ENCODE peak calls at places on chromosomes 2 and 18, in six cellular contexts. Z is HCT116, X is sigmoid colon, Y is GM23338, Q is H1, L is HL-60. O is an unnamed sample.

GRCh38 chr2:30267161-30267568 is 35.8 kb downstream of the LBH start:
- DNase-seq in Z (no peak), X (no peak), Y (peak; percentile 21), Q (no peak), L (no peak), O (no peak)

GRCh38 chr2:20434588-20435294 is 12.1 kb upstream of the RHOB start:
- DNase-seq in Z (no peak), X (peak; percentile 24), Y (no peak), Q (no peak), L (no peak), O (no peak)

GRCh38 chr2:66584011-66584410 is 149.1 kb downstream of the MEIS1 start:
- DNase-seq in Z (no peak), X (no peak), Y (no peak), Q (no peak), L (no peak), O (no peak)

GRCh38 chr2:98191880-98192279 is 104.9 kb downstream of the VWA3B start:
- DNase-seq in Z (no peak), X (no peak), Y (no peak), Q (no peak), L (no peak), O (no peak)

GRCh38 chr2:42045956-42046748 is 1.7 kb upstream of the PKDCC start:
- DNase-seq in Z (no peak), X (no peak), Y (no peak), Q (no peak), L (no peak), O (no peak)

GRCh38 chr2:11764359-11764758 is 17.9 kb downstream of the LPIN1 start:
- DNase-seq in Z (no peak), X (peak; percentile 68), Y (no peak), Q (no peak), L (no peak), O (no peak)

GRCh38 chr2:127623388-127624320 is 22.3 kb upstream of the GPR17 start:
- DNase-seq in Z (no peak), X (peak; percentile 64), Y (no peak), Q (no peak), L (no peak), O (peak; percentile 26)

GRCh38 chr2:239693330-239693729 is 292.5 kb upstream of the HDAC4 start:
- DNase-seq in Z (no peak), X (no peak), Y (no peak), Q (no peak), L (no peak), O (no peak)

GRCh38 chr2:133579295-133579694 is 11.0 kb upstream of the NCKAP5 start:
- DNase-seq in Z (no peak), X (no peak), Y (no peak), Q (no peak), L (no peak), O (no peak)

GRCh38 chr2:206989306-206989705 is 50.0 kb downstream of the CPO start:
- DNase-seq in Z (peak; percentile 43), X (no peak), Y (peak; percentile 72), Q (peak; percentile 29), L (peak; percentile 18), O (peak; percentile 14)

GRCh38 chr2:177640423-177640822 is 247.8 kb downstream of the AGPS start:
- DNase-seq in Z (no peak), X (no peak), Y (no peak), Q (no peak), L (no peak), O (no peak)

GRCh38 chr18:22921762-22922161 is 11.4 kb upstream of the RBBP8 start:
- DNase-seq in Z (no peak), X (no peak), Y (no peak), Q (no peak), L (no peak), O (no peak)

GRCh38 chr18:75075016-75075305 is 134.0 kb downstream of the PTGR3 start:
- DNase-seq in Z (no peak), X (no peak), Y (no peak), Q (no peak), L (no peak), O (no peak)

DNA sequence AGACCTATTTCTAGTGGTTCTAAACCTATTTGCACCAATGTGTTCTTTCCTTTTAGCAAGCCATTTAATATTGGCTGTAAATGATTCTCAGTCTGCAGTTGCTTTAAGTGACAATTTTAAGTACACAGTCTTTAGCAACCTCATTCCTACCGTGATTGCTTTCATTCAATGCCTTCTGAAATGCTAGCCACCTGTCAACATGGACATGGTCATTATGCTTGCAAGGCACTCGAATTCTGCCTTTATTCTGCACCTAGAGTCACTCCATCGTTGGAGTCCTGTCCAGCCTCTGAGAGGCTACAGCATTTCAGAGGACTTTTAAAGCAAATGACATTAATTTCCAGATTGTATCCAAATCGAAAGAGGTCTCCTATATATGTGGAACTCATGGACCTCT is 115.1 kb downstream of the IRS1 start:
- DNase-seq in Z (no peak), X (no peak), Y (no peak), Q (no peak), L (no peak), O (no peak)
- TF ChIP-seq POLR2AphosphoS5 in Z (no peak), X (no peak), Y (no peak), Q (no peak), L (no peak), O (no peak)

GRCh38 chr2:236558999-236559978 is 10.3 kb upstream of the ACKR3 start:
- DNase-seq in Z (no peak), X (no peak), Y (no peak), Q (no peak), L (no peak), O (no peak)
- TF ChIP-seq POLR2AphosphoS5 in Z (no peak), X (no peak), Y (no peak), Q (no peak), L (no peak), O (no peak)

GRCh38 chr2:229921892-229922448 is at the start of gene TRIP12:
- DNase-seq in Z (peak; percentile 89), X (peak; percentile 97), Y (peak; percentile 95), Q (peak; percentile 86), L (peak; percentile 95), O (peak; percentile 86)
- TF ChIP-seq POLR2AphosphoS5 in Z (no peak), X (no peak), Y (no peak), Q (no peak), L (peak; percentile 59), O (peak; percentile 10)

DNA sequence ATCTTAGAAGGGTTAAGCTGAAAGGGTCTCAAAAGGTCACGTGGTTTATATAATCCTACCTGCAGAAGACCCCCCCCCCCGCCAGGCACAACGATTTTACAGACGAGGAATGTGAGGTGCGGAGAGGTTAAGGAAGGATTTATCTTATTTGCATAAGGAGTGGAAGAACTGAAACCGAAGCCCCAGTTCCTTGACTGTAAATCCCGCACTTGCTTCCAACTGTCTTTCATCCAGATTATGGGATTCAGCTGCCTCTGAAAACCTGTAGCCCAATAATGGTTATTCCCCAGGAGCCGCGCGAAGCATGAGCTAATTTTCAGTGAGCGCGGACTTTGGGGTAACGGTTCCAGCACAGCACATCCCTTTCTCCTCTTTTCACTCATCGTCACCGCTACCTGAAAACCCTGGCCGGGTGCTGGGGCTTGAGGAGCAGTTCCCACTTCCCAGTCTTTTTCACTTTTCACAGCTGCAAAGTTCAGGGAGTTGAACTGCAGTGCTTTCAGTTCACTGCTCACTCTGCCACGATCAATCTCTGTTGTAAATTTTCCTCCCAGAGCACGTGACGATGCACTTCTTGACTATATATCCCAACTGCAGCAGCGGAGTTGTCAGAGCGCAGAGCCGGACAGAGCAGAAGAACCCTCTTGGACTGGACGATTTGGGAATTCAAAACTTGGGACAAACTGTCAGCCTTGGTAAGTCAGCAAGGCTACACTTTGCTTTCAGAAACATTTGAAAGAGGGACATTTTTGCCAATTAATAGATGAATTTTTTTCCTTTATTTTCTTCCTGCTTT is at the start of gene KCNE4:
- DNase-seq in Z (no peak), X (peak; percentile 81), Y (peak; percentile 27), Q (no peak), L (no peak), O (no peak)
- TF ChIP-seq POLR2AphosphoS5 in Z (no peak), X (peak; percentile 82), Y (no peak), Q (no peak), L (no peak), O (no peak)

GRCh38 chr2:5845798-5846197 is 153.6 kb downstream of the SOX11 start:
- DNase-seq in Z (no peak), X (no peak), Y (no peak), Q (no peak), L (no peak), O (no peak)
- TF ChIP-seq POLR2AphosphoS5 in Z (no peak), X (no peak), Y (no peak), Q (no peak), L (no peak), O (no peak)

GRCh38 chr2:82796132-82796531 is 1662.9 kb downstream of the SUCLG1 start:
- DNase-seq in Z (no peak), X (no peak), Y (no peak), Q (no peak), L (no peak), O (no peak)

GRCh38 chr2:82803307-82803706 is 1655.8 kb downstream of the SUCLG1 start:
- DNase-seq in Z (no peak), X (no peak), Y (peak; percentile 4), Q (no peak), L (no peak), O (no peak)

GRCh38 chr2:82795446-82795845 is 1663.6 kb downstream of the SUCLG1 start:
- DNase-seq in Z (peak; percentile 18), X (no peak), Y (no peak), Q (no peak), L (no peak), O (no peak)

GRCh38 chr2:82792316-82792715 is 1666.8 kb downstream of the SUCLG1 start:
- DNase-seq in Z (no peak), X (no peak), Y (no peak), Q (no peak), L (no peak), O (no peak)

DNA sequence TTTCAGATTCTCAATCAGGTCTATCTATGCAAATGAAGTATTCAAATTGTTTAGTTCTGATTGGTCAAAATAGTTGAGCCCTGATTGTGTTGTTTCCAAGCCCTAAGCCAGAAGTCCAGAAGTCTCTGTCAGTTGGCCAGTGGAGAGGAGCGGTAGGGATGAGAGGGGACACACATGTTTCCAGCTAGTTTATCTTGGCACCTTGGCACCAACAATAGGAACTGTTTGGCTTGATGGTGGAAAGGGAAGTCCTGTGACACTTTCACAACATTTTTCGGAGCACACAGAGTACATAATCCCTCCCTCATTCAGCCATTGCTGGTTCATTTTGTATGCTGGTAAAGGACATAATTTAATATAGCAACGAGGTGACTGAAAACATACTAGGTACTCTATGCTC is 1661.6 kb downstream of the SUCLG1 start:
- DNase-seq in Z (no peak), X (no peak), Y (no peak), Q (no peak), L (no peak), O (no peak)
- TF ChIP-seq POLR2AphosphoS5 in Z (no peak), X (no peak), Y (no peak), Q (no peak), L (no peak), O (no peak)

DNA sequence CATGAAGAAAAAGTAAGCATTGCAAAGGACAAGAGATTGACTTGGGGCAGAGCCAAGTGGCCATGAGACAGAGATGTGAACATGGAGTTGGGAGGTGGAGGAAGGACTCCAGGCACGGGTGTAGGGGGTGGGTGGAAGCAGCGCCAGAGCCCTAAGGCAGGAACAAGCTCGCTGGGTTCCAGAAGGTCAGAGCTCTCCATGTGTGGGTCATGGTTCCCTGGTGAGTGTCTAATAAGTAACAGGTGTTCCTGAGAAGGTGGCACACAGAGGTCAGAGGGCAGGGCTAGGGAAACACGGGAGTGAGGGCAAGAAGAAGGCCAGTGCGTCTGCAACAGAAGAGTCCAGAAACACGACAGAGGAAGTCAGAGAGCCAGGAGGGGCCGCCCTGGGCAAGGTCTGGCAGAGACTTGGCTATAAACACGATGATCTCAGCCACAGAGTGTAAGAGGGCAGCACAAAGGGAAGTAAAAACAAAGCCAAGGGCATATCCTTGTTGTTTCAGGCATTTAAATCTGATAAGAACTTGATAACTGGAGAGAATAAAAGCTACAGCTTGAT is 260.8 kb downstream of the TGIF1 start:
- DNase-seq in Z (no peak), X (no peak), Y (no peak), Q (no peak), L (peak; percentile 79), O (no peak)
- TF ChIP-seq POLR2AphosphoS5 in Z (no peak), X (no peak), Y (no peak), Q (no peak), L (no peak), O (no peak)